ENCODE peak calls at places on chromosomes 7 and 10, in four cellular contexts. N is lower lobe of right lung, V is NCI-H1417, M is GDM1. X is an unnamed sample.
A peak's percentile ranks its signal among the peaks of the same experiment; 100 is the strongest.

GRCh38 chr7:114789942-114790341 is 132.0 kb upstream of the MDFIC start:
- DNase-seq in V (no peak), N (no peak), M (no peak), X (no peak)

GRCh38 chr7:151793531-151793935 is 83.4 kb downstream of the PRKAG2 start:
- DNase-seq in N (peak; percentile 87), M (no peak), V (no peak), X (no peak)

GRCh38 chr10:89267056-89267455 is 15.5 kb upstream of the LIPA start:
- DNase-seq in N (no peak), M (no peak), V (no peak), X (no peak)

GRCh38 chr10:14945097-14945496 is 8.8 kb downstream of the DCLRE1C start:
- DNase-seq in V (no peak), M (no peak), N (no peak), X (no peak)

GRCh38 chr7:44534501-44534900 is 6.6 kb downstream of the NPC1L1 start:
- DNase-seq in V (peak; percentile 11), N (no peak), M (peak; percentile 17), X (no peak)

GRCh38 chr7:43619213-43620012 is 36.5 kb downstream of the STK17A start:
- DNase-seq in N (no peak), M (no peak), V (no peak), X (no peak)

GRCh38 chr7:155864991-155865690 is 52.9 kb upstream of the SHH start:
- DNase-seq in M (no peak), N (no peak), V (no peak), X (no peak)

GRCh38 chr7:114944742-114945625 is 23.1 kb downstream of the MDFIC start:
- DNase-seq in V (no peak), M (no peak), N (peak; percentile 49), X (no peak)

GRCh38 chr7:134954197-134955082 is 31.9 kb upstream of the AGBL3 start:
- DNase-seq in M (peak; percentile 1), V (peak; percentile 41), N (no peak), X (peak; percentile 25)

GRCh38 chr10:58618158-58618676 is 105.5 kb downstream of the BICC1 start:
- DNase-seq in M (no peak), N (no peak), V (no peak), X (no peak)

GRCh38 chr7:27605283-27605682 is 57.4 kb downstream of the HIBADH start:
- DNase-seq in N (no peak), V (no peak), M (no peak), X (no peak)

GRCh38 chr10:68121020-68121743 is 11.9 kb downstream of the MYPN start:
- DNase-seq in N (no peak), M (no peak), V (no peak), X (no peak)

GRCh38 chr10:75398238-75398629 is 3.3 kb downstream of the ZNF503 start:
- DNase-seq in V (no peak), M (no peak), N (no peak), X (no peak)

GRCh38 chr7:53070883-53071282 is 35.5 kb downstream of the POM121L12 start:
- DNase-seq in N (no peak), V (no peak), M (no peak), X (no peak)

GRCh38 chr7:105346593-105347322 is 42.0 kb downstream of the SRPK2 start:
- DNase-seq in V (no peak), M (no peak), N (no peak), X (peak; percentile 47)

GRCh38 chr10:9613338-9613737 is 1404.3 kb upstream of the CELF2 start:
- DNase-seq in M (no peak), V (no peak), N (no peak), X (no peak)

GRCh38 chr10:71921319-71922027 is 42.7 kb upstream of the CHST3 start:
- DNase-seq in M (no peak), N (no peak), V (no peak), X (no peak)

GRCh38 chr10:72254891-72255568 is 18.7 kb upstream of the DDIT4 start:
- DNase-seq in N (peak; percentile 89), V (peak; percentile 6), M (peak; percentile 13), X (no peak)

GRCh38 chr7:79406371-79406770 is 47.1 kb downstream of the MAGI2 start:
- DNase-seq in V (no peak), M (no peak), N (no peak), X (no peak)

GRCh38 chr7:42174391-42174848 is 62.6 kb downstream of the GLI3 start:
- DNase-seq in M (no peak), V (no peak), N (no peak), X (no peak)

GRCh38 chr10:5666324-5667220 is at the start of gene ASB13:
- DNase-seq in M (peak; percentile 26), N (peak; percentile 85), V (peak; percentile 28), X (peak; percentile 16)

X was measured in central memory CD4-positive, alpha-beta T cell.